ENCODE peak calls at places on chromosomes 11 and 22, in nine cellular contexts. H, Q, N, X, I, Y, E, F and K are unnamed samples.

GRCh38 chr11:65423516-65424199 is 1.1 kb downstream of the NEAT1 start:
- DNase-seq in I (peak), E (peak), X (peak), H (no peak), Y (no peak), N (peak), Q (no peak), F (no peak), K (no peak)

GRCh38 chr11:426851-427250 is 12.1 kb upstream of the SIGIRR start:
- DNase-seq in N (no peak), E (no peak), H (no peak), Q (no peak), Y (no peak), X (no peak), F (no peak), I (no peak), K (no peak)

GRCh38 chr11:95512177-95512576 is 277.4 kb downstream of the FAM76B start:
- DNase-seq in I (no peak), E (no peak), H (no peak), Q (peak), Y (no peak), X (peak), F (no peak), N (peak), K (no peak)

GRCh38 chr11:76769071-76769560 is 14.0 kb upstream of the TSKU start:
- DNase-seq in N (no peak), H (no peak), X (peak), I (no peak), Q (no peak), F (peak), Y (peak), E (no peak), K (no peak)

GRCh38 chr22:19122752-19123492 is 710 bp upstream of the DGCR2 start:
- DNase-seq in N (no peak), Y (no peak), E (no peak), I (no peak), Q (peak), X (peak), F (no peak), H (no peak), K (no peak)

GRCh38 chr11:88523362-88524028 is 186.0 kb upstream of the CTSC start:
- DNase-seq in N (no peak), E (no peak), F (no peak), Y (no peak), X (peak), I (no peak), Q (no peak), H (no peak), K (no peak)

GRCh38 chr22:24156146-24156914 is 25.0 kb upstream of the SUSD2 start:
- DNase-seq in X (peak), I (peak), E (peak), Q (peak), H (no peak), N (no peak), F (peak), Y (peak), K (peak)

GRCh38 chr22:23215294-23216204 is 35.2 kb downstream of the BCR start:
- DNase-seq in F (peak), H (no peak), E (peak), I (no peak), Q (peak), Y (no peak), N (no peak), X (no peak), K (peak)

GRCh38 chr11:66852466-66853241 is 4.2 kb upstream of the LRFN4 start:
- DNase-seq in Q (no peak), F (no peak), H (no peak), E (no peak), N (no peak), I (peak), Y (peak), X (no peak), K (no peak)

GRCh38 chr11:16217631-16218030 is 138.7 kb downstream of the SOX6 start:
- DNase-seq in H (no peak), E (no peak), N (no peak), I (no peak), Y (no peak), F (no peak), Q (no peak), X (no peak), K (no peak)